ENCODE peak calls at places on chromosome 11, in four cellular contexts. One of them, this sample, is unnamed.

GRCh38 chr11:70142171-70142875 is 60.8 kb upstream of the FADD start:
- DNase-seq in H9: no peak
- DNase-seq in transverse colon: no peak
- DNase-seq in astrocyte of the spinal cord: no peak
- DNase-seq in this sample: no peak

GRCh38 chr11:66465371-66466224 is 1.1 kb upstream of the PELI3 start:
- DNase-seq in transverse colon: no peak
- DNase-seq in astrocyte of the spinal cord: no peak
- DNase-seq in H9: no peak
- DNase-seq in this sample: no peak

GRCh38 chr11:93536346-93536871 is 6.8 kb downstream of the SMCO4 start:
- DNase-seq in transverse colon: no peak
- DNase-seq in H9: no peak
- DNase-seq in astrocyte of the spinal cord: no peak
- DNase-seq in this sample: no peak

GRCh38 chr11:2810401-2811205 is 75.0 kb downstream of the CDKN1C start:
- DNase-seq in astrocyte of the spinal cord: no peak
- DNase-seq in H9: no peak
- DNase-seq in transverse colon: no peak
- DNase-seq in this sample: no peak

GRCh38 chr11:11155962-11156815 is 196.9 kb downstream of the CSNK2A3 start:
- DNase-seq in transverse colon: no peak
- DNase-seq in astrocyte of the spinal cord: no peak
- DNase-seq in H9: peak; percentile 90
- DNase-seq in this sample: no peak

GRCh38 chr11:45482331-45482730 is 183.1 kb downstream of the CHST1 start:
- DNase-seq in H9: no peak
- DNase-seq in astrocyte of the spinal cord: no peak
- DNase-seq in transverse colon: no peak
- DNase-seq in this sample: no peak

GRCh38 chr11:44623716-44624491 is 58.4 kb downstream of the CD82 start:
- DNase-seq in transverse colon: peak; percentile 5
- DNase-seq in astrocyte of the spinal cord: no peak
- DNase-seq in H9: peak; percentile 20
- DNase-seq in this sample: peak; percentile 12

GRCh38 chr11:126480015-126480409 is 124.5 kb downstream of the ST3GAL4 start:
- DNase-seq in H9: no peak
- DNase-seq in astrocyte of the spinal cord: no peak
- DNase-seq in transverse colon: peak; percentile 26
- DNase-seq in this sample: no peak

GRCh38 chr11:43212279-43212678 is 99.5 kb upstream of the API5 start:
- DNase-seq in H9: peak; percentile 81
- DNase-seq in astrocyte of the spinal cord: no peak
- DNase-seq in transverse colon: no peak
- DNase-seq in this sample: no peak

GRCh38 chr11:13073119-13073981 is 64.2 kb downstream of the RASSF10 start:
- DNase-seq in transverse colon: no peak
- DNase-seq in H9: no peak
- DNase-seq in astrocyte of the spinal cord: peak; percentile 80
- DNase-seq in this sample: no peak

GRCh38 chr11:64888761-64889511 is 10.5 kb upstream of the EHD1 start:
- DNase-seq in astrocyte of the spinal cord: no peak
- DNase-seq in transverse colon: peak; percentile 85
- DNase-seq in H9: no peak
- DNase-seq in this sample: no peak

GRCh38 chr11:83349371-83349770 is 63.2 kb upstream of the CCDC90B start:
- DNase-seq in astrocyte of the spinal cord: no peak
- DNase-seq in H9: no peak
- DNase-seq in transverse colon: no peak
- DNase-seq in this sample: no peak

GRCh38 chr11:44006882-44007495 is 40.8 kb upstream of the ACCSL start:
- DNase-seq in transverse colon: no peak
- DNase-seq in H9: peak; percentile 15
- DNase-seq in astrocyte of the spinal cord: no peak
- DNase-seq in this sample: no peak

GRCh38 chr11:46916669-46917108 is 1.7 kb downstream of the LRP4 start:
- DNase-seq in transverse colon: peak; percentile 62
- DNase-seq in H9: peak; percentile 70
- DNase-seq in astrocyte of the spinal cord: peak; percentile 68
- DNase-seq in this sample: no peak

GRCh38 chr11:77092382-77092781 is 10.3 kb upstream of the OMP start:
- DNase-seq in astrocyte of the spinal cord: no peak
- DNase-seq in transverse colon: no peak
- DNase-seq in H9: no peak
- DNase-seq in this sample: no peak

GRCh38 chr11:44180107-44180506 is 84.6 kb downstream of the EXT2 start:
- DNase-seq in astrocyte of the spinal cord: no peak
- DNase-seq in transverse colon: no peak
- DNase-seq in H9: no peak
- DNase-seq in this sample: no peak

GRCh38 chr11:108959124-108959761 is 294.4 kb downstream of the DDX10 start:
- DNase-seq in H9: no peak
- DNase-seq in transverse colon: no peak
- DNase-seq in astrocyte of the spinal cord: no peak
- DNase-seq in this sample: no peak

GRCh38 chr11:110069158-110069737 is 23.9 kb upstream of the ZC3H12C start:
- DNase-seq in H9: no peak
- DNase-seq in transverse colon: peak; percentile 57
- DNase-seq in astrocyte of the spinal cord: peak; percentile 61
- DNase-seq in this sample: no peak

GRCh38 chr11:121967131-121967689 is 148.8 kb downstream of the BLID start:
- DNase-seq in H9: no peak
- DNase-seq in astrocyte of the spinal cord: no peak
- DNase-seq in transverse colon: no peak
- DNase-seq in this sample: no peak

GRCh38 chr11:121961228-121961860 is 154.7 kb downstream of the BLID start:
- DNase-seq in transverse colon: no peak
- DNase-seq in H9: no peak
- DNase-seq in astrocyte of the spinal cord: no peak
- DNase-seq in this sample: no peak

GRCh38 chr11:121968638-121969037 is 147.4 kb downstream of the BLID start:
- DNase-seq in astrocyte of the spinal cord: no peak
- DNase-seq in transverse colon: no peak
- DNase-seq in H9: no peak
- DNase-seq in this sample: no peak

GRCh38 chr11:121965330-121965729 is 150.7 kb downstream of the BLID start:
- DNase-seq in transverse colon: no peak
- DNase-seq in H9: no peak
- DNase-seq in astrocyte of the spinal cord: peak; percentile 59
- DNase-seq in this sample: no peak

GRCh38 chr11:121964591-121964990 is 151.4 kb downstream of the BLID start:
- DNase-seq in astrocyte of the spinal cord: peak; percentile 45
- DNase-seq in transverse colon: no peak
- DNase-seq in H9: no peak
- DNase-seq in this sample: no peak
- TF ChIP-seq CTCF in astrocyte of the spinal cord: no peak
- TF ChIP-seq CTCF in transverse colon: no peak
- TF ChIP-seq CTCF in H9: no peak
- TF ChIP-seq CTCF in this sample: no peak

GRCh38 chr11:75582935-75583709 is 21.1 kb downstream of the SERPINH1 start:
- DNase-seq in astrocyte of the spinal cord: peak; percentile 69
- DNase-seq in H9: peak; percentile 80
- DNase-seq in transverse colon: peak; percentile 57
- DNase-seq in this sample: peak; percentile 42
- TF ChIP-seq CTCF in astrocyte of the spinal cord: peak; percentile 39
- TF ChIP-seq CTCF in H9: peak; percentile 60
- TF ChIP-seq CTCF in transverse colon: peak; percentile 33
- TF ChIP-seq CTCF in this sample: no peak

GRCh38 chr11:18012906-18013781 is at the start of gene SERGEF:
- DNase-seq in H9: peak; percentile 96
- DNase-seq in astrocyte of the spinal cord: peak; percentile 89
- DNase-seq in transverse colon: peak; percentile 98
- DNase-seq in this sample: peak; percentile 82
- TF ChIP-seq CTCF in H9: no peak
- TF ChIP-seq CTCF in astrocyte of the spinal cord: no peak
- TF ChIP-seq CTCF in transverse colon: no peak
- TF ChIP-seq CTCF in this sample: no peak

GRCh38 chr11:32429477-32429876 is 5.9 kb downstream of the WT1 start:
- DNase-seq in astrocyte of the spinal cord: no peak
- DNase-seq in H9: no peak
- DNase-seq in transverse colon: no peak
- DNase-seq in this sample: no peak

GRCh38 chr11:32428665-32429293 is 6.6 kb downstream of the WT1 start:
- DNase-seq in astrocyte of the spinal cord: no peak
- DNase-seq in H9: no peak
- DNase-seq in transverse colon: no peak
- DNase-seq in this sample: no peak

GRCh38 chr11:32431657-32432056 is 3.7 kb downstream of the WT1 start:
- DNase-seq in astrocyte of the spinal cord: no peak
- DNase-seq in transverse colon: no peak
- DNase-seq in H9: no peak
- DNase-seq in this sample: no peak

GRCh38 chr11:32432565-32433248 is 2.6 kb downstream of the WT1 start:
- DNase-seq in H9: no peak
- DNase-seq in transverse colon: no peak
- DNase-seq in astrocyte of the spinal cord: no peak
- DNase-seq in this sample: no peak

GRCh38 chr11:32430586-32431357 is 4.6 kb downstream of the WT1 start:
- DNase-seq in H9: peak; percentile 76
- DNase-seq in transverse colon: no peak
- DNase-seq in astrocyte of the spinal cord: no peak
- DNase-seq in this sample: no peak
- TF ChIP-seq CTCF in H9: peak; percentile 65
- TF ChIP-seq CTCF in transverse colon: no peak
- TF ChIP-seq CTCF in astrocyte of the spinal cord: peak; percentile 33
- TF ChIP-seq CTCF in this sample: no peak

DNA sequence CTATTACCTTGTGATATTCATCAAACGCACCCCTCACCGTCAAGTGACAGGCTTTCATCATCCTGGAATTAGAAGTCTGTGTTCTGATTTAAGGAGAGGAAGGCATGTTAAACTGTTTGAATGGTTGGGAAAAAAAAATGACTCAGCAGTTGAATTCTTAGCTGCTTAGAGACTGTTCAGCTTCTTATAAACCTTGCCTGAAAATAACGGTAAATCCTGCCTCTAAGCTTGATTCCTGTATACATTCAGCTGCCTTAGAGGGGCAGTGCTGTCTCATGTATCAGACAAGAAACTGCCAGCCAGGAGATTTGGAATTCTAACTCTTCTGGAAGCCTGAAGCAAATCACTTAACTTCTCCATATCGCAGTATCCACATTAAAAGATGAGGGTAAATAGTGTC is 437.4 kb downstream of the JRKL start:
- DNase-seq in astrocyte of the spinal cord: peak; percentile 22
- DNase-seq in H9: no peak
- DNase-seq in transverse colon: no peak
- DNase-seq in this sample: no peak
- TF ChIP-seq CTCF in astrocyte of the spinal cord: no peak
- TF ChIP-seq CTCF in H9: peak; percentile 50
- TF ChIP-seq CTCF in transverse colon: no peak
- TF ChIP-seq CTCF in this sample: no peak

DNA sequence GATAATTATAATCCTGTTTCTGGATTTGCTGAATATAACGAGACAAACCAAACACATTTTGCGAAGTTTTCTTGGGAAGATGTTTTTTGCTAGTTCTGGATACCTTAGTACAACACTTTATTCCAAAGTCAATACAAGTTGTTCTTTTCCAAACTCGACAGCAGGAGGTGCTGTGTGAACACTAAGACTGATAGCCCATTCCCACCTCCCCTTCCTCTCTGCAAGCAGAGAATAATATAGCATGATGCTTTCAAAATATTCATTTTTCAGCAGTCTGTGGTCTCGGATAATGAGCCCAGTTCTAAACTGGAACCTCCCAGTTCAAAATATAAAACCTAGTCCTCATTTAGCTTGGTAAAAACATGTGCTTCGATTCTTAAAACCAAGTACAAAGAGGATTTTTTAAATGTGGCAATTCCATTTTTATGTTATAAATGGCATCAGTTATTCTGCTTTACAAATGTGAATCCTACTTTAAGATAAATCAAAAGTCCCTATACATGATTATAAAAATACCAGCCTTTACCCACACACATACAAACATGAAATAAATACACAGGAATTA is 129.1 kb downstream of the DCDC1 start:
- DNase-seq in transverse colon: no peak
- DNase-seq in H9: peak; percentile 40
- DNase-seq in astrocyte of the spinal cord: peak; percentile 50
- DNase-seq in this sample: no peak
- TF ChIP-seq CTCF in transverse colon: no peak
- TF ChIP-seq CTCF in H9: peak; percentile 84
- TF ChIP-seq CTCF in astrocyte of the spinal cord: peak; percentile 63
- TF ChIP-seq CTCF in this sample: no peak

GRCh38 chr11:131737357-131737756 is 366.9 kb downstream of the NTM start:
- DNase-seq in transverse colon: no peak
- DNase-seq in astrocyte of the spinal cord: peak; percentile 12
- DNase-seq in H9: no peak
- DNase-seq in this sample: no peak
- TF ChIP-seq CTCF in transverse colon: no peak
- TF ChIP-seq CTCF in astrocyte of the spinal cord: no peak
- TF ChIP-seq CTCF in H9: peak; percentile 12
- TF ChIP-seq CTCF in this sample: no peak

DNA sequence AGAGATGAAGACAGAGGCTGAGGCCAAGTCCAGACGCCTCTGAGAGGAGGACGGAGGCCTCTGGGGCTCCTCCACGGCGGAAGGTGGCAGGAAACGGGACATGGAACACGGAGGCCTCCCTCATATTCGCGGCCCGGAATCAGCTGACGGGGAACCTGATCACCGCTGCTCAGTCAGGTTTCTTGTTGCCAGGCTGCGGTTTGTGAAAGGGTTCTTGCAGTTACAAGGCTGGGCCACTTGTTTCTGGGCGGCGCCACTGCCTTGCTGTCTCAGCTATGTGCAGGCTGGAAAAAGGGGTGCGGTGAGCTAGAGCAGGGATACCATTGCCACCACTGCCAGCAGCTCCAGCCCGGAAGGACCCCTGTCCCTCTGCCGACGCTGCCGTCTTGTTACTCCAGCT is 10.0 kb upstream of the MMP1 start:
- DNase-seq in astrocyte of the spinal cord: peak; percentile 32
- DNase-seq in transverse colon: no peak
- DNase-seq in H9: peak; percentile 95
- DNase-seq in this sample: no peak
- TF ChIP-seq CTCF in astrocyte of the spinal cord: peak; percentile 48
- TF ChIP-seq CTCF in transverse colon: no peak
- TF ChIP-seq CTCF in H9: peak; percentile 77
- TF ChIP-seq CTCF in this sample: no peak

GRCh38 chr11:14420223-14420622 is 61.2 kb upstream of the RRAS2 start:
- DNase-seq in astrocyte of the spinal cord: no peak
- DNase-seq in H9: peak; percentile 55
- DNase-seq in transverse colon: no peak
- DNase-seq in this sample: no peak
- TF ChIP-seq CTCF in astrocyte of the spinal cord: no peak
- TF ChIP-seq CTCF in H9: peak; percentile 30
- TF ChIP-seq CTCF in transverse colon: no peak
- TF ChIP-seq CTCF in this sample: no peak